ENCODE peak calls at places on chromosomes 5 and 9, in six cellular contexts. H is hypothalamus, F is epithelial cell of prostate, C is stomach, O is non-pigmented ciliary epithelial cell, L is iPS-NIHi11. M is an unnamed sample.

GRCh38 chr5:123718238-123718637 is 206.3 kb downstream of the CSNK1G3 start:
- DNase-seq in O (no peak), H (no peak), F (no peak), L (no peak), C (no peak), M (no peak)

GRCh38 chr5:41279040-41279439 is 65.7 kb upstream of the C6 start:
- DNase-seq in L (no peak), H (no peak), F (no peak), C (no peak), O (no peak), M (no peak)

GRCh38 chr9:114418053-114418452 is 30.3 kb upstream of the AKNA start:
- DNase-seq in H (no peak), L (no peak), C (no peak), F (no peak), O (no peak), M (no peak)

GRCh38 chr9:127521919-127522304 is 70.6 kb downstream of the LRSAM1 start:
- DNase-seq in C (peak), O (no peak), H (no peak), L (peak), F (no peak), M (no peak)

GRCh38 chr5:2877520-2877919 is 126.0 kb upstream of the IRX2 start:
- DNase-seq in F (no peak), H (peak), O (no peak), C (no peak), L (no peak), M (peak)

GRCh38 chr5:168851902-168852321 is 272.7 kb upstream of the PANK3 start:
- DNase-seq in H (no peak), O (peak), F (peak), C (no peak), L (no peak), M (no peak)

GRCh38 chr9:83005963-83006362 is 57.0 kb downstream of the RASEF start:
- DNase-seq in O (no peak), C (no peak), L (no peak), F (no peak), H (no peak), M (no peak)

GRCh38 chr9:133709716-133710571 is 28.2 kb downstream of the SARDH start:
- DNase-seq in O (no peak), C (no peak), H (no peak), L (no peak), F (no peak), M (no peak)

GRCh38 chr5:32254987-32255900 is 57.5 kb downstream of the MTMR12 start:
- DNase-seq in C (no peak), F (no peak), O (no peak), H (no peak), L (no peak), M (no peak)

GRCh38 chr5:172667786-172668735 is 27.0 kb downstream of the NEURL1B start:
- DNase-seq in H (no peak), O (no peak), C (no peak), F (no peak), L (no peak), M (no peak)

M was measured in frontal cortex.